ENCODE peak calls at places on chromosomes 12 and 14, in eight cellular contexts. E, Y, W, X, F, B, L and D are unnamed samples.

GRCh38 chr12:3770891-3771290 is 18.0 kb upstream of the CRACR2A start:
- DNase-seq in E (no peak), Y (no peak), W (peak), X (no peak), F (no peak), B (no peak), L (no peak), D (peak)

GRCh38 chr12:114045333-114045732 is 79.2 kb upstream of the RBM19 start:
- DNase-seq in E (no peak), Y (no peak), W (no peak), X (no peak), F (no peak), B (no peak), L (no peak), D (no peak)

GRCh38 chr14:23237772-23238594 is at the start of gene RNF212B:
- DNase-seq in E (peak), Y (peak), W (peak), X (peak), F (peak), B (no peak), L (peak), D (peak)

GRCh38 chr12:47995976-47996375 is 8.3 kb downstream of the COL2A1 start:
- DNase-seq in E (no peak), Y (no peak), W (no peak), X (no peak), F (no peak), B (no peak), L (no peak), D (peak)

GRCh38 chr12:87768884-87769283 is 260.3 kb downstream of the C12orf50 start:
- DNase-seq in E (no peak), Y (no peak), W (no peak), X (no peak), F (no peak), B (no peak), L (no peak), D (no peak)

GRCh38 chr12:111066744-111067437 is 146.5 kb upstream of the MYL2 start:
- DNase-seq in E (no peak), Y (no peak), W (peak), X (peak), F (no peak), B (no peak), L (no peak), D (peak)

GRCh38 chr12:119780786-119781434 is 96.2 kb downstream of the CIT start:
- DNase-seq in E (no peak), Y (no peak), W (peak), X (peak), F (no peak), B (no peak), L (no peak), D (peak)

GRCh38 chr12:132197581-132198281 is 53.5 kb downstream of the NOC4L start:
- DNase-seq in E (no peak), Y (no peak), W (no peak), X (no peak), F (no peak), B (no peak), L (no peak), D (no peak)

GRCh38 chr12:42798811-42799438 is 209.4 kb upstream of the PRICKLE1 start:
- DNase-seq in E (no peak), Y (no peak), W (peak), X (no peak), F (no peak), B (no peak), L (no peak), D (peak)

GRCh38 chr12:109542014-109542413 is 31.3 kb downstream of the MMAB start:
- DNase-seq in E (no peak), Y (no peak), W (peak), X (no peak), F (no peak), B (no peak), L (no peak), D (no peak)

GRCh38 chr14:53630336-53630735 is 326.3 kb downstream of the BMP4 start:
- DNase-seq in E (no peak), Y (no peak), W (peak), X (no peak), F (no peak), B (no peak), L (no peak), D (no peak)

GRCh38 chr12:30794591-30795409 is 40.0 kb upstream of the CAPRIN2 start:
- DNase-seq in E (peak), Y (no peak), W (peak), X (no peak), F (no peak), B (peak), L (no peak), D (peak)

GRCh38 chr14:42633504-42634095 is 1026.9 kb downstream of the LRFN5 start:
- DNase-seq in E (no peak), Y (no peak), W (no peak), X (no peak), F (no peak), B (no peak), L (no peak), D (no peak)

GRCh38 chr14:29643415-29644206 is 284.0 kb downstream of the PRKD1 start:
- DNase-seq in E (no peak), Y (no peak), W (no peak), X (no peak), F (no peak), B (no peak), L (no peak), D (peak)

GRCh38 chr14:77043177-77043983 is 14.9 kb upstream of the IRF2BPL start:
- DNase-seq in E (no peak), Y (no peak), W (peak), X (no peak), F (no peak), B (no peak), L (no peak), D (peak)

GRCh38 chr12:7555752-7556151 is 52.2 kb upstream of the CD163 start:
- DNase-seq in E (no peak), Y (no peak), W (peak), X (no peak), F (no peak), B (no peak), L (no peak), D (peak)

GRCh38 chr14:75277000-75277795 is 1.4 kb upstream of the FOS start:
- DNase-seq in E (no peak), Y (peak), W (peak), X (peak), F (peak), B (no peak), L (peak), D (peak)

GRCh38 chr14:53156238-53156637 is 3.1 kb upstream of the DDHD1 start:
- DNase-seq in E (no peak), Y (no peak), W (no peak), X (no peak), F (no peak), B (no peak), L (no peak), D (no peak)

GRCh38 chr14:81509838-81510452 is 23.7 kb downstream of the SEL1L start:
- DNase-seq in E (no peak), Y (no peak), W (no peak), X (no peak), F (no peak), B (no peak), L (no peak), D (no peak)

GRCh38 chr14:91223028-91223783 is 21.3 kb downstream of the GPR68 start:
- DNase-seq in E (no peak), Y (no peak), W (peak), X (no peak), F (no peak), B (no peak), L (no peak), D (no peak)